ENCODE peak calls at places on chromosomes 13 and 19, in four cellular contexts. U, L, M and B are unnamed samples.

GRCh38 chr19:1445932-1446712 is 3.8 kb upstream of the APC2 start:
- DNase-seq in U (peak; percentile 70), L (no peak), M (peak; percentile 37), B (peak; percentile 76)

GRCh38 chr13:32581177-32581786 is 5.0 kb upstream of the PDS5B start:
- DNase-seq in M (peak; percentile 44), L (no peak), U (no peak), B (peak; percentile 24)

GRCh38 chr13:32659736-32660135 is 73.5 kb downstream of the PDS5B start:
- DNase-seq in U (no peak), L (no peak), M (no peak), B (no peak)

GRCh38 chr13:37446503-37446902 is 152.1 kb downstream of the POSTN start:
- DNase-seq in U (no peak), L (no peak), M (peak; percentile 5), B (no peak)

GRCh38 chr19:43780706-43781525 is at the start of gene KCNN4:
- DNase-seq in L (peak; percentile 88), M (peak; percentile 77), U (no peak), B (peak; percentile 88)

GRCh38 chr13:19056355-19056880 is 125.2 kb downstream of the TUBA3C start:
- DNase-seq in U (no peak), L (no peak), M (no peak), B (no peak)

GRCh38 chr19:2554856-2555255 is 78.9 kb downstream of the GADD45B start:
- DNase-seq in M (peak; percentile 79), U (no peak), L (no peak), B (no peak)

GRCh38 chr13:45658586-45659235 is 43.2 kb upstream of the ERICH6B start:
- DNase-seq in M (peak; percentile 69), U (no peak), L (no peak), B (no peak)

GRCh38 chr19:34963531-34964406 is at the start of gene ZNF792:
- DNase-seq in M (peak; percentile 41), L (peak; percentile 73), U (peak; percentile 82), B (peak; percentile 85)

GRCh38 chr13:62704795-62705329 is 1289.2 kb upstream of the PCDH20 start:
- DNase-seq in M (no peak), U (no peak), L (no peak), B (no peak)

GRCh38 chr19:49791776-49792445 is 21.2 kb downstream of the FUZ start:
- DNase-seq in L (no peak), M (no peak), U (no peak), B (no peak)

GRCh38 chr13:37070956-37071355 is 11.5 kb upstream of the SUPT20H start:
- DNase-seq in M (no peak), L (no peak), U (no peak), B (no peak)

GRCh38 chr13:99723847-99724246 is 222.6 kb downstream of the TM9SF2 start:
- DNase-seq in L (no peak), U (no peak), M (no peak), B (no peak)

GRCh38 chr19:6273701-6274601 is 5.8 kb downstream of the MLLT1 start:
- DNase-seq in U (no peak), M (peak; percentile 95), L (peak; percentile 64), B (peak; percentile 9)

GRCh38 chr13:112756967-112757758 is 67.3 kb downstream of the ATP11A start:
- DNase-seq in L (no peak), U (no peak), M (no peak), B (no peak)

GRCh38 chr19:41646589-41647204 is 19.8 kb upstream of the CEACAM4 start:
- DNase-seq in L (no peak), U (peak; percentile 71), M (peak; percentile 30), B (no peak)
- TF ChIP-seq CTCF in L (no peak), U (peak; percentile 83), M (peak; percentile 43), B (peak; percentile 19)

DNA sequence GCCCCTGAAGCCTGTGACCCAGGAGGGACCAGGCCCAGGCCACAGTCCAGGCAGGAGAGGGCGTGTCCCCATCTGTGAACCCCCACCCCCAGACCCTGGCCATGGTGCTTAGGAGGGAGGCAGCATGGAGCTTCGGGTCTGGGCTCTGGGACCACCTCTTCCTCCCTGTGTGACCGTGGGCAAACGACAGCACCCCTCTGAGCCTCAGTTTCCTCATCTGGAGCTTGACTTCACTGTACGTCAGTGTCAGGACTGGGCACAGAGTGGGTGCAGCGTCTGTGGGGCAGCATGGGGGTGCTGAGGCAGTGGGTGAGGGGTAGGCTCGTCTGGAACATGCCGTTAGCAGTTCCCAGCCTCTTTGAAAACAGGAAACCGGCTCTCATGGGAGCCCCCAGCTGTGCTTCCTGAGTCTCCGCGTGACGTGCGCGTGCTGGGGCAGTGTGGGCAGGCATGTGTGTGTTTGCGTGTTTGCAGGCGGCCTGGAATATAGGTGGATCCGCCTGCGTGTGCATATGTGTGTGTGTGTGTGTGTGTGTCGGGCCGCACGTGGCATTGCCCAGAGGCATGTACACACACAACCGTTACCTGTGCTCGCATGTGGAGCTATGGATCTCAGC is 15.7 kb downstream of the ARRDC2 start:
- DNase-seq in L (peak; percentile 78), U (no peak), M (no peak), B (no peak)
- TF ChIP-seq CTCF in L (no peak), U (no peak), M (no peak), B (no peak)

GRCh38 chr13:111099292-111099691 is 15.8 kb upstream of the ARHGEF7 start:
- DNase-seq in U (no peak), L (no peak), M (no peak), B (no peak)
- TF ChIP-seq CTCF in U (no peak), L (no peak), M (no peak), B (no peak)

GRCh38 chr13:109790951-109791605 is 4.7 kb upstream of the IRS2 start:
- DNase-seq in L (peak; percentile 36), U (no peak), M (peak; percentile 58), B (no peak)
- TF ChIP-seq CTCF in L (peak; percentile 32), U (no peak), M (peak; percentile 63), B (no peak)

GRCh38 chr19:5154129-5154798 is 185.4 kb downstream of the KDM4B start:
- DNase-seq in U (peak; percentile 90), L (peak; percentile 38), M (peak; percentile 39), B (peak; percentile 77)
- TF ChIP-seq CTCF in U (peak; percentile 63), L (peak; percentile 42), M (peak; percentile 67), B (peak; percentile 54)

GRCh38 chr19:12657966-12658365 is 8.6 kb downstream of the MAN2B1 start:
- DNase-seq in L (no peak), M (no peak), U (no peak), B (no peak)
- TF ChIP-seq CTCF in L (no peak), M (peak; percentile 17), U (no peak), B (no peak)